ENCODE peak calls at places on chromosome 18, in ten cellular contexts. One of them, this sample, is unnamed.

GRCh38 chr18:70058916-70059315 is 111.2 kb upstream of the CD226 start:
- DNase-seq in progenitor cell of endocrine pancreas: no peak
- DNase-seq in T-helper 22 cell: no peak
- DNase-seq in foreskin fibroblast: no peak
- DNase-seq in aorta: no peak
- DNase-seq in activated T-cell treated with anti-CD3 and anti-CD28 coated beads, Interleukin-2, amount 50 U/mL, for 1 hour: no peak
- DNase-seq in cardiac septum: no peak
- DNase-seq in effector memory CD8-positive, alpha-beta T cell: no peak
- DNase-seq in GM03348: no peak
- DNase-seq in fibroblast of gingiva: no peak
- DNase-seq in this sample: no peak

GRCh38 chr18:36327352-36328316 is 30.1 kb downstream of the FHOD3 start:
- DNase-seq in progenitor cell of endocrine pancreas: no peak
- DNase-seq in T-helper 22 cell: no peak
- DNase-seq in foreskin fibroblast: no peak
- DNase-seq in aorta: no peak
- DNase-seq in activated T-cell treated with anti-CD3 and anti-CD28 coated beads, Interleukin-2, amount 50 U/mL, for 1 hour: no peak
- DNase-seq in cardiac septum: no peak
- DNase-seq in effector memory CD8-positive, alpha-beta T cell: no peak
- DNase-seq in GM03348: no peak
- DNase-seq in fibroblast of gingiva: no peak
- DNase-seq in this sample: no peak

GRCh38 chr18:45785015-45785597 is 40.4 kb upstream of the SIGLEC15 start:
- DNase-seq in progenitor cell of endocrine pancreas: no peak
- DNase-seq in T-helper 22 cell: no peak
- DNase-seq in foreskin fibroblast: peak; percentile 41
- DNase-seq in aorta: no peak
- DNase-seq in activated T-cell treated with anti-CD3 and anti-CD28 coated beads, Interleukin-2, amount 50 U/mL, for 1 hour: no peak
- DNase-seq in cardiac septum: no peak
- DNase-seq in effector memory CD8-positive, alpha-beta T cell: peak; percentile 22
- DNase-seq in GM03348: no peak
- DNase-seq in fibroblast of gingiva: no peak
- DNase-seq in this sample: no peak

GRCh38 chr18:32257073-32257780 is 67.4 kb downstream of the MEP1B start:
- DNase-seq in progenitor cell of endocrine pancreas: no peak
- DNase-seq in T-helper 22 cell: no peak
- DNase-seq in foreskin fibroblast: no peak
- DNase-seq in aorta: no peak
- DNase-seq in activated T-cell treated with anti-CD3 and anti-CD28 coated beads, Interleukin-2, amount 50 U/mL, for 1 hour: no peak
- DNase-seq in cardiac septum: no peak
- DNase-seq in effector memory CD8-positive, alpha-beta T cell: no peak
- DNase-seq in GM03348: no peak
- DNase-seq in fibroblast of gingiva: no peak
- DNase-seq in this sample: no peak

GRCh38 chr18:26458526-26459232 is 89.7 kb downstream of the KCTD1 start:
- DNase-seq in progenitor cell of endocrine pancreas: no peak
- DNase-seq in T-helper 22 cell: no peak
- DNase-seq in foreskin fibroblast: peak; percentile 68
- DNase-seq in aorta: no peak
- DNase-seq in activated T-cell treated with anti-CD3 and anti-CD28 coated beads, Interleukin-2, amount 50 U/mL, for 1 hour: no peak
- DNase-seq in cardiac septum: no peak
- DNase-seq in effector memory CD8-positive, alpha-beta T cell: no peak
- DNase-seq in GM03348: no peak
- DNase-seq in fibroblast of gingiva: peak; percentile 43
- DNase-seq in this sample: no peak

GRCh38 chr18:43422483-43422882 is 145.2 kb upstream of the SYT4 start:
- DNase-seq in progenitor cell of endocrine pancreas: no peak
- DNase-seq in T-helper 22 cell: no peak
- DNase-seq in foreskin fibroblast: no peak
- DNase-seq in aorta: no peak
- DNase-seq in activated T-cell treated with anti-CD3 and anti-CD28 coated beads, Interleukin-2, amount 50 U/mL, for 1 hour: no peak
- DNase-seq in cardiac septum: no peak
- DNase-seq in effector memory CD8-positive, alpha-beta T cell: no peak
- DNase-seq in GM03348: no peak
- DNase-seq in fibroblast of gingiva: no peak
- DNase-seq in this sample: peak; percentile 5

GRCh38 chr18:63152791-63153190 is 166.8 kb downstream of the BCL2 start:
- DNase-seq in progenitor cell of endocrine pancreas: no peak
- DNase-seq in T-helper 22 cell: no peak
- DNase-seq in foreskin fibroblast: no peak
- DNase-seq in aorta: no peak
- DNase-seq in activated T-cell treated with anti-CD3 and anti-CD28 coated beads, Interleukin-2, amount 50 U/mL, for 1 hour: no peak
- DNase-seq in cardiac septum: no peak
- DNase-seq in effector memory CD8-positive, alpha-beta T cell: no peak
- DNase-seq in GM03348: no peak
- DNase-seq in fibroblast of gingiva: no peak
- DNase-seq in this sample: no peak

GRCh38 chr18:55419939-55420664 is 167.9 kb downstream of the TCF4 start:
- DNase-seq in progenitor cell of endocrine pancreas: no peak
- DNase-seq in T-helper 22 cell: no peak
- DNase-seq in foreskin fibroblast: peak; percentile 39
- DNase-seq in aorta: no peak
- DNase-seq in activated T-cell treated with anti-CD3 and anti-CD28 coated beads, Interleukin-2, amount 50 U/mL, for 1 hour: no peak
- DNase-seq in cardiac septum: no peak
- DNase-seq in effector memory CD8-positive, alpha-beta T cell: no peak
- DNase-seq in GM03348: no peak
- DNase-seq in fibroblast of gingiva: no peak
- DNase-seq in this sample: no peak

GRCh38 chr18:26710460-26711096 is 154.9 kb downstream of the AQP4 start:
- DNase-seq in progenitor cell of endocrine pancreas: no peak
- DNase-seq in T-helper 22 cell: no peak
- DNase-seq in foreskin fibroblast: no peak
- DNase-seq in aorta: no peak
- DNase-seq in activated T-cell treated with anti-CD3 and anti-CD28 coated beads, Interleukin-2, amount 50 U/mL, for 1 hour: no peak
- DNase-seq in cardiac septum: no peak
- DNase-seq in effector memory CD8-positive, alpha-beta T cell: no peak
- DNase-seq in GM03348: no peak
- DNase-seq in fibroblast of gingiva: no peak
- DNase-seq in this sample: no peak